ENCODE peak calls at places on chromosomes 16 and 17, in ten cellular contexts. One of them, this sample, is unnamed.

GRCh38 chr16:79083879-79084278 is 516.7 kb downstream of the MAF start:
- DNase-seq in thoracic aorta: no peak
- DNase-seq in suprapubic skin: no peak
- DNase-seq in uterus: no peak
- DNase-seq in upper lobe of right lung: no peak
- DNase-seq in CD4-positive, alpha-beta memory T cell: no peak
- DNase-seq in aorta: no peak
- DNase-seq in psoas muscle: no peak
- DNase-seq in ovary: no peak
- DNase-seq in brain microvascular endothelial cell: no peak
- DNase-seq in this sample: no peak

GRCh38 chr16:12120982-12121652 is 144.6 kb downstream of the SNX29 start:
- DNase-seq in thoracic aorta: no peak
- DNase-seq in suprapubic skin: no peak
- DNase-seq in uterus: no peak
- DNase-seq in upper lobe of right lung: peak; percentile 46
- DNase-seq in CD4-positive, alpha-beta memory T cell: no peak
- DNase-seq in aorta: no peak
- DNase-seq in psoas muscle: no peak
- DNase-seq in ovary: no peak
- DNase-seq in brain microvascular endothelial cell: no peak
- DNase-seq in this sample: no peak

GRCh38 chr16:50584033-50584722 is 36.0 kb downstream of the NKD1 start:
- DNase-seq in thoracic aorta: no peak
- DNase-seq in suprapubic skin: no peak
- DNase-seq in uterus: no peak
- DNase-seq in upper lobe of right lung: no peak
- DNase-seq in CD4-positive, alpha-beta memory T cell: no peak
- DNase-seq in aorta: no peak
- DNase-seq in psoas muscle: no peak
- DNase-seq in ovary: no peak
- DNase-seq in brain microvascular endothelial cell: no peak
- DNase-seq in this sample: no peak

GRCh38 chr17:59506907-59507726 is 58.3 kb upstream of the DHX40 start:
- DNase-seq in thoracic aorta: no peak
- DNase-seq in suprapubic skin: peak; percentile 64
- DNase-seq in uterus: no peak
- DNase-seq in upper lobe of right lung: no peak
- DNase-seq in CD4-positive, alpha-beta memory T cell: no peak
- DNase-seq in aorta: no peak
- DNase-seq in psoas muscle: no peak
- DNase-seq in ovary: no peak
- DNase-seq in brain microvascular endothelial cell: peak; percentile 23
- DNase-seq in this sample: no peak

GRCh38 chr16:19127205-19127604 is 13.4 kb downstream of the ITPRIPL2 start:
- DNase-seq in thoracic aorta: no peak
- DNase-seq in suprapubic skin: no peak
- DNase-seq in uterus: no peak
- DNase-seq in upper lobe of right lung: no peak
- DNase-seq in CD4-positive, alpha-beta memory T cell: no peak
- DNase-seq in aorta: no peak
- DNase-seq in psoas muscle: no peak
- DNase-seq in ovary: no peak
- DNase-seq in brain microvascular endothelial cell: no peak
- DNase-seq in this sample: no peak

GRCh38 chr17:74305865-74306654 is 20.0 kb upstream of the KIF19 start:
- DNase-seq in thoracic aorta: no peak
- DNase-seq in suprapubic skin: no peak
- DNase-seq in uterus: no peak
- DNase-seq in upper lobe of right lung: no peak
- DNase-seq in CD4-positive, alpha-beta memory T cell: no peak
- DNase-seq in aorta: no peak
- DNase-seq in psoas muscle: no peak
- DNase-seq in ovary: no peak
- DNase-seq in brain microvascular endothelial cell: no peak
- DNase-seq in this sample: no peak

GRCh38 chr16:11672206-11673090 is 4.2 kb downstream of the SNN start:
- DNase-seq in thoracic aorta: no peak
- DNase-seq in suprapubic skin: no peak
- DNase-seq in uterus: no peak
- DNase-seq in upper lobe of right lung: no peak
- DNase-seq in CD4-positive, alpha-beta memory T cell: no peak
- DNase-seq in aorta: no peak
- DNase-seq in psoas muscle: no peak
- DNase-seq in ovary: no peak
- DNase-seq in brain microvascular endothelial cell: no peak
- DNase-seq in this sample: no peak

GRCh38 chr17:45319239-45319703 is 2.5 kb upstream of the MAP3K14 start:
- DNase-seq in thoracic aorta: no peak
- DNase-seq in suprapubic skin: no peak
- DNase-seq in uterus: no peak
- DNase-seq in upper lobe of right lung: no peak
- DNase-seq in CD4-positive, alpha-beta memory T cell: no peak
- DNase-seq in aorta: no peak
- DNase-seq in psoas muscle: no peak
- DNase-seq in ovary: no peak
- DNase-seq in brain microvascular endothelial cell: peak; percentile 45
- DNase-seq in this sample: no peak

GRCh38 chr17:43401293-43401692 is 2.5 kb downstream of the ARL4D start:
- DNase-seq in thoracic aorta: peak; percentile 35
- DNase-seq in suprapubic skin: no peak
- DNase-seq in uterus: no peak
- DNase-seq in upper lobe of right lung: no peak
- DNase-seq in CD4-positive, alpha-beta memory T cell: no peak
- DNase-seq in aorta: peak; percentile 82
- DNase-seq in psoas muscle: no peak
- DNase-seq in ovary: peak; percentile 36
- DNase-seq in brain microvascular endothelial cell: peak; percentile 66
- DNase-seq in this sample: peak; percentile 85

GRCh38 chr16:82185012-82185411 is 15.0 kb upstream of the MPHOSPH6 start:
- DNase-seq in thoracic aorta: no peak
- DNase-seq in suprapubic skin: no peak
- DNase-seq in uterus: no peak
- DNase-seq in upper lobe of right lung: no peak
- DNase-seq in CD4-positive, alpha-beta memory T cell: no peak
- DNase-seq in aorta: no peak
- DNase-seq in psoas muscle: no peak
- DNase-seq in ovary: no peak
- DNase-seq in brain microvascular endothelial cell: no peak
- DNase-seq in this sample: no peak

DNA sequence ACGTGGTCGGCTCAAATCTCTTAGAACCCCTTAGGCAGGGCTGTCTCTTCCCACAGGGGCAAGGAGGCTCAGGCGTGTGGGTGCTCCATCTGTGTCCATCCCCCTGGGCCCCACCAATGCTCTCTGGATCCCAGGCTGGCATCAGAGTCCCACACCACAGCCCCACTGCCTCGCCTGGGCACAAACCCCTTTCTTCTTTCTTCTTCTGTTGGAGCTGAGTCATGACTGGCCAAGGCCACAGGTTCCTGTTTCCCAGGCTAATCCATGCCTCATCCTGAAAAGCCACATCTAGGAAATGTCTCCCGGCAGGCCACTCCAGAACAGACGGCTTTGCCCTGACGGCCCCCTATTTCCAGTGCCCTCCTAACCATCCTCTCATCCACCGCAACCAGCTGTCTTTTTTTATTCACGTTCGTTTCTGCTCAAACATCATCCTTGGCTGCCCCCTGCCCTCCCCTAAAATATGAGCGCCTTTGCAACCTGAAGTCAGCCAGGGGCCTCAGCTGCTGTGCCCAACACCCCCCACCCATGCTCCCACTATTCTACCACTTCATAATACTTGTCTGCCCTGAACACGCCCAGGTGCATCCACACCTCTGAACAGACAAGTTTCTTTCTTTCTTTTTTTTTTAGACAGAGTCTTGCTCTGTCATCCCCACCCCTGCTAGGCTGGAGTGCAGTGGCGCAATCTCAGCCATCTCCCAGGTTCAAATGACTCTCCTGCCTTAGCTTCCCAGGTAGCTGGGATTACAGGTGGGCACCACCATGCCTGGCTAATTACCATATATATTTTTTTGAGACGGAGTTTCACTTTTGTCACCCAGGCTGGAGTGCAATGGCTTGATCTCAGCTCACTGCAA is 27.0 kb downstream of the CEP295NL start:
- DNase-seq in thoracic aorta: no peak
- DNase-seq in suprapubic skin: no peak
- DNase-seq in uterus: no peak
- DNase-seq in upper lobe of right lung: no peak
- DNase-seq in CD4-positive, alpha-beta memory T cell: no peak
- DNase-seq in aorta: no peak
- DNase-seq in psoas muscle: no peak
- DNase-seq in ovary: no peak
- DNase-seq in brain microvascular endothelial cell: no peak
- DNase-seq in this sample: no peak
- H3K4me3 ChIP-seq in thoracic aorta: no peak overlapping the region
- H3K4me3 ChIP-seq in suprapubic skin: no peak overlapping the region
- H3K4me3 ChIP-seq in uterus: no peak overlapping the region
- H3K4me3 ChIP-seq in upper lobe of right lung: no peak overlapping the region
- H3K4me3 ChIP-seq in CD4-positive, alpha-beta memory T cell: no peak overlapping the region
- H3K4me3 ChIP-seq in aorta: no peak overlapping the region
- H3K4me3 ChIP-seq in psoas muscle: no peak overlapping the region
- H3K4me3 ChIP-seq in ovary: no peak overlapping the region
- H3K4me3 ChIP-seq in brain microvascular endothelial cell: no peak overlapping the region
- H3K4me3 ChIP-seq in this sample: no peak overlapping the region

GRCh38 chr17:50191070-50192045 is 10.1 kb downstream of the COL1A1 start:
- DNase-seq in thoracic aorta: no peak
- DNase-seq in suprapubic skin: no peak
- DNase-seq in uterus: no peak
- DNase-seq in upper lobe of right lung: no peak
- DNase-seq in CD4-positive, alpha-beta memory T cell: no peak
- DNase-seq in aorta: no peak
- DNase-seq in psoas muscle: no peak
- DNase-seq in ovary: no peak
- DNase-seq in brain microvascular endothelial cell: no peak
- DNase-seq in this sample: no peak

GRCh38 chr17:50189396-50190277 is 11.8 kb downstream of the COL1A1 start:
- DNase-seq in thoracic aorta: no peak
- DNase-seq in suprapubic skin: no peak
- DNase-seq in uterus: no peak
- DNase-seq in upper lobe of right lung: no peak
- DNase-seq in CD4-positive, alpha-beta memory T cell: no peak
- DNase-seq in aorta: no peak
- DNase-seq in psoas muscle: no peak
- DNase-seq in ovary: no peak
- DNase-seq in brain microvascular endothelial cell: no peak
- DNase-seq in this sample: no peak

GRCh38 chr17:50188521-50189395 is 12.7 kb downstream of the COL1A1 start:
- DNase-seq in thoracic aorta: no peak
- DNase-seq in suprapubic skin: no peak
- DNase-seq in uterus: no peak
- DNase-seq in upper lobe of right lung: no peak
- DNase-seq in CD4-positive, alpha-beta memory T cell: no peak
- DNase-seq in aorta: no peak
- DNase-seq in psoas muscle: peak; percentile 49
- DNase-seq in ovary: no peak
- DNase-seq in brain microvascular endothelial cell: no peak
- DNase-seq in this sample: no peak

GRCh38 chr17:50192116-50192872 is 9.1 kb downstream of the COL1A1 start:
- DNase-seq in thoracic aorta: no peak
- DNase-seq in suprapubic skin: no peak
- DNase-seq in uterus: no peak
- DNase-seq in upper lobe of right lung: no peak
- DNase-seq in CD4-positive, alpha-beta memory T cell: no peak
- DNase-seq in aorta: no peak
- DNase-seq in psoas muscle: no peak
- DNase-seq in ovary: no peak
- DNase-seq in brain microvascular endothelial cell: no peak
- DNase-seq in this sample: no peak

GRCh38 chr17:50190278-50191069 is 11.0 kb downstream of the COL1A1 start:
- DNase-seq in thoracic aorta: no peak
- DNase-seq in suprapubic skin: no peak
- DNase-seq in uterus: no peak
- DNase-seq in upper lobe of right lung: no peak
- DNase-seq in CD4-positive, alpha-beta memory T cell: no peak
- DNase-seq in aorta: no peak
- DNase-seq in psoas muscle: no peak
- DNase-seq in ovary: no peak
- DNase-seq in brain microvascular endothelial cell: no peak
- DNase-seq in this sample: no peak
- H3K27ac ChIP-seq in thoracic aorta: peak overlapping the region; percentile 88
- H3K27ac ChIP-seq in suprapubic skin: no peak overlapping the region
- H3K27ac ChIP-seq in uterus: peak overlapping the region; percentile 82
- H3K27ac ChIP-seq in upper lobe of right lung: no peak overlapping the region
- H3K27ac ChIP-seq in CD4-positive, alpha-beta memory T cell: no peak overlapping the region
- H3K27ac ChIP-seq in aorta: no peak overlapping the region
- H3K27ac ChIP-seq in psoas muscle: no peak overlapping the region
- H3K27ac ChIP-seq in ovary: peak overlapping the region; percentile 66
- H3K27ac ChIP-seq in brain microvascular endothelial cell: peak overlapping the region; percentile 41
- H3K27ac ChIP-seq in this sample: peak overlapping the region; percentile 92

DNA sequence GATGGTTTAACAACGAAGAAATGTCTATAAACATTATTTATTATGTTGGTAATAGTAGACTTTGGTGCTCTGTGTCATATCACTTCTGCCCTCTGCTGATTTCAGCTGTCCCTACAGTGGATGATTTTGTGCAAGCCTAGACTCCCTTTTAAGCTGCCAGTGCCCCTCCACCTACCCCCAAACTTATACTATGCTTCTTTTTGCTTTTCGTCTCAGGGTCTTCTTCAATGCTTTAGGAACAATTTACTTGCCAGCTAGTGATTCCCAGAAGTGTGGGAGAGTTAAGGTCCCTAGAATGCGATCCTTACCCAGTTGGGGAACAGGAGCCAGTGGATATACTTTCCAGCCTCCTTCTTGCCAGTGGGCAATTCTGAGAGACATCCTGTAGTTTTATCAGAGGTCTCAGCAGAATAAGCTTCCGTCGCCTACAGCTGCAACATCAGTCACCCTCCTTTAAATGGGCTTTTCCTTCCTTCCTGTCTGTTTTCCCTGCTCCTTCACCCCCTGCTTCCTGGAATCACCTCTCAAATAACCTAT is 4.1 kb downstream of the ICAM2 start:
- DNase-seq in thoracic aorta: no peak
- DNase-seq in suprapubic skin: peak; percentile 5
- DNase-seq in uterus: no peak
- DNase-seq in upper lobe of right lung: no peak
- DNase-seq in CD4-positive, alpha-beta memory T cell: no peak
- DNase-seq in aorta: no peak
- DNase-seq in psoas muscle: no peak
- DNase-seq in ovary: no peak
- DNase-seq in brain microvascular endothelial cell: no peak
- DNase-seq in this sample: no peak
- H3K4me3 ChIP-seq in thoracic aorta: no peak overlapping the region
- H3K4me3 ChIP-seq in suprapubic skin: no peak overlapping the region
- H3K4me3 ChIP-seq in uterus: no peak overlapping the region
- H3K4me3 ChIP-seq in upper lobe of right lung: peak overlapping the region; percentile 22
- H3K4me3 ChIP-seq in CD4-positive, alpha-beta memory T cell: peak overlapping the region; percentile 51
- H3K4me3 ChIP-seq in aorta: no peak overlapping the region
- H3K4me3 ChIP-seq in psoas muscle: peak overlapping the region; percentile 22
- H3K4me3 ChIP-seq in ovary: no peak overlapping the region
- H3K4me3 ChIP-seq in brain microvascular endothelial cell: no peak overlapping the region
- H3K4me3 ChIP-seq in this sample: no peak overlapping the region

DNA sequence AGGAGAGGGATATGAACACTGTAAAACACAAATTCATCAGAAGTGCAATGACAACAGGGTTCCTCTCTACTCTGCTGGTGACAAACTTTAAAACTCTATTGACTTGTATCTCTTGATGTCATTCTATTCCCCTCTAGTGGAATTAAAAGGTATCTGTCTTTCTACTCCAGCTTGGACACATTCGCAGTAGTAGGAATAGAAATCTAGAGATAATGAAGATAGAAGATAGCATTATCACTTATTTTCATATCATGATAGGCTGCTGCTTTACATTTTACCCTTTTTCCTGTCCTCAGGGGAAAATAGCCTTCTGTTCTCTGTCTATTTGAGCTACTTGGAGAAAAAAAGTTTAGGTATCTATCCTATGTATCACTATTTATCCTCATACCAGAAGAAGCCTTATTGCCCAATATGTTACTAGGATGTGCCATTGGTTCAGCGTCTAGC is 209.6 kb upstream of the CACNG5 start:
- DNase-seq in thoracic aorta: no peak
- DNase-seq in suprapubic skin: no peak
- DNase-seq in uterus: no peak
- DNase-seq in upper lobe of right lung: no peak
- DNase-seq in CD4-positive, alpha-beta memory T cell: no peak
- DNase-seq in aorta: no peak
- DNase-seq in psoas muscle: no peak
- DNase-seq in ovary: no peak
- DNase-seq in brain microvascular endothelial cell: no peak
- DNase-seq in this sample: no peak
- H3K27ac ChIP-seq in thoracic aorta: no peak overlapping the region
- H3K27ac ChIP-seq in suprapubic skin: no peak overlapping the region
- H3K27ac ChIP-seq in uterus: no peak overlapping the region
- H3K27ac ChIP-seq in upper lobe of right lung: no peak overlapping the region
- H3K27ac ChIP-seq in CD4-positive, alpha-beta memory T cell: no peak overlapping the region
- H3K27ac ChIP-seq in aorta: no peak overlapping the region
- H3K27ac ChIP-seq in psoas muscle: no peak overlapping the region
- H3K27ac ChIP-seq in ovary: no peak overlapping the region
- H3K27ac ChIP-seq in brain microvascular endothelial cell: no peak overlapping the region
- H3K27ac ChIP-seq in this sample: no peak overlapping the region